ENCODE peak calls at places on chromosomes 1 and 21, in seven cellular contexts. One of them, this sample, is unnamed.

GRCh38 chr1:109801791-109802135 is 38.0 kb upstream of the EPS8L3 start:
- DNase-seq in stomach: no peak
- DNase-seq in tibial nerve: no peak
- DNase-seq in esophagus muscularis mucosa: no peak
- DNase-seq in transverse colon: peak; percentile 6
- DNase-seq in K562: no peak
- DNase-seq in A549: no peak
- DNase-seq in this sample: no peak

GRCh38 chr1:16174261-16174871 is 18.5 kb upstream of the EPHA2 start:
- DNase-seq in transverse colon: no peak
- DNase-seq in A549: no peak
- DNase-seq in stomach: no peak
- DNase-seq in tibial nerve: no peak
- DNase-seq in K562: no peak
- DNase-seq in esophagus muscularis mucosa: no peak
- DNase-seq in this sample: peak; percentile 44

GRCh38 chr1:39158330-39159086 is 46.0 kb upstream of the MACF1 start:
- DNase-seq in esophagus muscularis mucosa: no peak
- DNase-seq in K562: peak; percentile 76
- DNase-seq in tibial nerve: no peak
- DNase-seq in stomach: peak; percentile 85
- DNase-seq in transverse colon: peak; percentile 87
- DNase-seq in A549: peak; percentile 22
- DNase-seq in this sample: no peak

GRCh38 chr1:212101735-212102134 is 66.2 kb downstream of the DTL start:
- DNase-seq in tibial nerve: no peak
- DNase-seq in A549: no peak
- DNase-seq in transverse colon: no peak
- DNase-seq in esophagus muscularis mucosa: no peak
- DNase-seq in stomach: no peak
- DNase-seq in K562: no peak
- DNase-seq in this sample: no peak

GRCh38 chr1:214670098-214670497 is 67.1 kb downstream of the CENPF start:
- DNase-seq in transverse colon: no peak
- DNase-seq in esophagus muscularis mucosa: no peak
- DNase-seq in stomach: peak; percentile 33
- DNase-seq in tibial nerve: peak; percentile 81
- DNase-seq in A549: no peak
- DNase-seq in K562: no peak
- DNase-seq in this sample: peak; percentile 86

GRCh38 chr21:37855568-37856391 is 60.5 kb downstream of the KCNJ6 start:
- DNase-seq in K562: no peak
- DNase-seq in A549: no peak
- DNase-seq in tibial nerve: no peak
- DNase-seq in esophagus muscularis mucosa: no peak
- DNase-seq in stomach: no peak
- DNase-seq in transverse colon: no peak
- DNase-seq in this sample: no peak

GRCh38 chr1:225873281-225873850 is 8.8 kb downstream of the TMEM63A start:
- DNase-seq in transverse colon: no peak
- DNase-seq in A549: no peak
- DNase-seq in stomach: no peak
- DNase-seq in esophagus muscularis mucosa: no peak
- DNase-seq in tibial nerve: no peak
- DNase-seq in K562: no peak
- DNase-seq in this sample: no peak

GRCh38 chr1:2597441-2598328 is 11.1 kb downstream of the PRXL2B start:
- DNase-seq in esophagus muscularis mucosa: no peak
- DNase-seq in K562: no peak
- DNase-seq in stomach: no peak
- DNase-seq in tibial nerve: peak; percentile 1
- DNase-seq in A549: no peak
- DNase-seq in transverse colon: no peak
- DNase-seq in this sample: no peak

GRCh38 chr1:234730542-234731370 is 120.8 kb upstream of the IRF2BP2 start:
- DNase-seq in A549: no peak
- DNase-seq in stomach: no peak
- DNase-seq in tibial nerve: no peak
- DNase-seq in K562: peak; percentile 80
- DNase-seq in transverse colon: no peak
- DNase-seq in esophagus muscularis mucosa: no peak
- DNase-seq in this sample: no peak

GRCh38 chr1:39210649-39211048 is 6.2 kb downstream of the MACF1 start:
- DNase-seq in tibial nerve: no peak
- DNase-seq in esophagus muscularis mucosa: no peak
- DNase-seq in transverse colon: no peak
- DNase-seq in K562: no peak
- DNase-seq in A549: no peak
- DNase-seq in stomach: no peak
- DNase-seq in this sample: no peak

GRCh38 chr1:18299441-18300338 is 181.0 kb upstream of the KLHDC7A start:
- DNase-seq in stomach: peak; percentile 40
- DNase-seq in tibial nerve: no peak
- DNase-seq in A549: peak; percentile 47
- DNase-seq in K562: peak; percentile 73
- DNase-seq in transverse colon: no peak
- DNase-seq in esophagus muscularis mucosa: no peak
- DNase-seq in this sample: no peak

GRCh38 chr1:23559985-23560755 is 869 bp upstream of the ID3 start:
- DNase-seq in A549: no peak
- DNase-seq in K562: no peak
- DNase-seq in stomach: no peak
- DNase-seq in esophagus muscularis mucosa: no peak
- DNase-seq in transverse colon: no peak
- DNase-seq in tibial nerve: no peak
- DNase-seq in this sample: no peak

GRCh38 chr1:152107289-152107983 is 7.8 kb downstream of the TCHH start:
- DNase-seq in esophagus muscularis mucosa: no peak
- DNase-seq in transverse colon: no peak
- DNase-seq in K562: no peak
- DNase-seq in stomach: no peak
- DNase-seq in A549: peak; percentile 30
- DNase-seq in tibial nerve: no peak
- DNase-seq in this sample: no peak

GRCh38 chr1:8169364-8170058 is 143.4 kb upstream of the ERRFI1 start:
- DNase-seq in transverse colon: peak; percentile 67
- DNase-seq in tibial nerve: peak; percentile 35
- DNase-seq in K562: no peak
- DNase-seq in esophagus muscularis mucosa: no peak
- DNase-seq in stomach: peak; percentile 55
- DNase-seq in A549: peak; percentile 69
- DNase-seq in this sample: peak; percentile 76

GRCh38 chr1:15687446-15687845 is 3.3 kb downstream of the PLEKHM2 start:
- DNase-seq in transverse colon: no peak
- DNase-seq in esophagus muscularis mucosa: no peak
- DNase-seq in A549: no peak
- DNase-seq in tibial nerve: no peak
- DNase-seq in stomach: no peak
- DNase-seq in K562: no peak
- DNase-seq in this sample: no peak

GRCh38 chr1:21838359-21839157 is 26.5 kb downstream of the LDLRAD2 start:
- DNase-seq in tibial nerve: no peak
- DNase-seq in A549: no peak
- DNase-seq in transverse colon: no peak
- DNase-seq in K562: no peak
- DNase-seq in esophagus muscularis mucosa: no peak
- DNase-seq in stomach: no peak
- DNase-seq in this sample: no peak

GRCh38 chr1:21840981-21841380 is 28.9 kb downstream of the LDLRAD2 start:
- DNase-seq in K562: peak; percentile 40
- DNase-seq in esophagus muscularis mucosa: no peak
- DNase-seq in transverse colon: no peak
- DNase-seq in tibial nerve: no peak
- DNase-seq in A549: no peak
- DNase-seq in stomach: no peak
- DNase-seq in this sample: no peak

GRCh38 chr1:21837476-21837875 is 25.4 kb downstream of the LDLRAD2 start:
- DNase-seq in esophagus muscularis mucosa: no peak
- DNase-seq in transverse colon: no peak
- DNase-seq in tibial nerve: no peak
- DNase-seq in K562: no peak
- DNase-seq in A549: no peak
- DNase-seq in stomach: no peak
- DNase-seq in this sample: no peak

GRCh38 chr1:21841852-21842466 is 29.9 kb downstream of the LDLRAD2 start:
- DNase-seq in A549: no peak
- DNase-seq in tibial nerve: no peak
- DNase-seq in stomach: no peak
- DNase-seq in esophagus muscularis mucosa: no peak
- DNase-seq in K562: no peak
- DNase-seq in transverse colon: no peak
- DNase-seq in this sample: no peak

DNA sequence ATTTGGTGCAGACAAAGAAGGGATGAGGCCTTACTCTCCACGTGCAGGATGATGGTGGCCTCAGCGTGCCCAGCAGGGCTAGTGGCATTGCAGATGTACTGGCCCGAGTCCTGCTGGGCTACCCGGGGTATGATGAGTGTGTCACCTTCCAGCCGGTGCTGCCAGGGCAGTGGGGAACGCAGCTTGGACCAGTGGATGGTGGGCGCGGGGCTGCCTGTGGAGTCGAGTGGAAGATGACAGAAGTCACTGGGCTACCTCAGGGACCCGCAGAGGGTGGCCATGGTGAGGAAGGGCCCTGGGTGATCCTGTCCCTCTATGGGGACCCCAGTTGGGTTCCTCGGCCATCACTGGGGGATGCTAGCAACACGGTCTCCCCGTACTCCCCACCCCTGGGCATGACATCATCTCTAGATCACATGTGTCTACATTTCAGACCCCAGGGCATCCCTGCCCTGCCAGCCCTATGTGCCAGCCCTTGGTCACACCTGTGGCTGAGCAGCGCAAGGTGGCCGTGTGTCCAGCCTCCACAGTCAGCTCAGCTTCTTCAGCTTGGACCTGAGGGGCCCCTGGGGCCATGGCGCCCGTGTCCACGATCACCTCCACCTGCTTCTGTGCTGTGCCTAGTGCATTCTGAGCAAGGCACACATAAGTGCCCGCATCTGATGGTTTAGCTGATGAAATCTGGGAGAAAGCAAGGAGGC is 27.4 kb downstream of the LDLRAD2 start:
- DNase-seq in tibial nerve: no peak
- DNase-seq in A549: no peak
- DNase-seq in stomach: no peak
- DNase-seq in transverse colon: no peak
- DNase-seq in esophagus muscularis mucosa: no peak
- DNase-seq in K562: no peak
- DNase-seq in this sample: no peak
- TF ChIP-seq POLR2A in tibial nerve: no peak
- TF ChIP-seq POLR2A in A549: no peak
- TF ChIP-seq POLR2A in stomach: no peak
- TF ChIP-seq POLR2A in transverse colon: no peak
- TF ChIP-seq POLR2A in esophagus muscularis mucosa: no peak
- TF ChIP-seq POLR2A in K562: no peak
- TF ChIP-seq POLR2A in this sample: no peak

DNA sequence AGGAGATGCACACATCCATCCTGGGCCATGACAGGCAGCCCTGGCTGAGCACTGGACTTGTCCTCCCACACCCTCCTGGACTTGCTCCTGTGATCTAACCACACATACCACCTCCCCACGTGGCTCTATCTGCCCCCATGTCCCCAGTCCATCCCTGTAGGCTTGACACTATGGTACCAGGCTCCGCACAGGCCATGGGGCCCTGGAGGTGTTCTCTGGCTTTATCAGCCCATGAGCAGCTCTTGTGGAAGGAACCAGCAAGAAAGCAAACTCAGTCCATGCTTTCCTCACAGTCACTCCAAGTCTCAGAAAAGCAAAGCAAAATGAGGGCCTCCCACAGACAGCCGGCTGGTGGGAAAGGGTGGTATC is 61.6 kb downstream of the CD46 start:
- DNase-seq in K562: no peak
- DNase-seq in stomach: no peak
- DNase-seq in transverse colon: no peak
- DNase-seq in A549: no peak
- DNase-seq in esophagus muscularis mucosa: peak; percentile 87
- DNase-seq in tibial nerve: no peak
- DNase-seq in this sample: no peak
- TF ChIP-seq EP300 in K562: no peak
- TF ChIP-seq EP300 in stomach: no peak
- TF ChIP-seq EP300 in transverse colon: no peak
- TF ChIP-seq EP300 in A549: no peak
- TF ChIP-seq EP300 in esophagus muscularis mucosa: no peak
- TF ChIP-seq EP300 in tibial nerve: no peak
- TF ChIP-seq EP300 in this sample: no peak

GRCh38 chr1:1157426-1157913 is 16.2 kb upstream of the TTLL10 start:
- DNase-seq in esophagus muscularis mucosa: no peak
- DNase-seq in tibial nerve: peak; percentile 70
- DNase-seq in transverse colon: peak; percentile 93
- DNase-seq in K562: peak; percentile 97
- DNase-seq in A549: peak; percentile 75
- DNase-seq in stomach: peak; percentile 92
- DNase-seq in this sample: peak; percentile 74
- TF ChIP-seq POLR2A in esophagus muscularis mucosa: no peak
- TF ChIP-seq POLR2A in tibial nerve: no peak
- TF ChIP-seq POLR2A in transverse colon: peak; percentile 92
- TF ChIP-seq POLR2A in K562: peak; percentile 88
- TF ChIP-seq POLR2A in A549: peak; percentile 31
- TF ChIP-seq POLR2A in stomach: no peak
- TF ChIP-seq POLR2A in this sample: no peak

GRCh38 chr1:169132512-169133227 is 26.2 kb downstream of the ATP1B1 start:
- DNase-seq in A549: no peak
- DNase-seq in stomach: no peak
- DNase-seq in transverse colon: no peak
- DNase-seq in esophagus muscularis mucosa: no peak
- DNase-seq in K562: no peak
- DNase-seq in tibial nerve: no peak
- DNase-seq in this sample: no peak

GRCh38 chr1:169128565-169128964 is 22.1 kb downstream of the ATP1B1 start:
- DNase-seq in A549: no peak
- DNase-seq in stomach: no peak
- DNase-seq in K562: no peak
- DNase-seq in tibial nerve: no peak
- DNase-seq in transverse colon: no peak
- DNase-seq in esophagus muscularis mucosa: no peak
- DNase-seq in this sample: no peak

GRCh38 chr1:169133228-169133576 is 26.7 kb downstream of the ATP1B1 start:
- DNase-seq in A549: no peak
- DNase-seq in transverse colon: no peak
- DNase-seq in stomach: no peak
- DNase-seq in tibial nerve: no peak
- DNase-seq in K562: no peak
- DNase-seq in esophagus muscularis mucosa: no peak
- DNase-seq in this sample: no peak

GRCh38 chr1:169129109-169129789 is 22.8 kb downstream of the ATP1B1 start:
- DNase-seq in stomach: no peak
- DNase-seq in K562: no peak
- DNase-seq in transverse colon: no peak
- DNase-seq in A549: no peak
- DNase-seq in esophagus muscularis mucosa: no peak
- DNase-seq in tibial nerve: no peak
- DNase-seq in this sample: no peak

DNA sequence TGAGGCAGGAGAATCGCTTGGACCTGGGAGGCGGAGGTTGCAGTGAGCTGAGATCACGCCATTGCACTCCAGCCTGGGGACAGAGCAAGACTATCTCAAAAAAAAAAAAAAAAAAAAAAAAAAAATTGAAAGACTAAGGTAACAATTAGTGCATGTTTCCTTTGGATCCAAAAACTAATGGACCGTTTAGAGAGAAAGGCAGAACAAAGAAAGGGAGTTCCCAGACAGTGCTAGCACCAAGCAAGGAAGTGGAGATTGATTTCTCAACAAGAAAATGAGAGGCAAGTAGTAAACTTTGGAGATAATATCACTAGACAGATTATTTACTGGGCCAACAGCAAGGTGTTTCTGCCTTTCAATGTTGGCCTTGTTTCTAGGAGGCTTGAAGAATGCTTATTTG is 24.2 kb downstream of the ATP1B1 start:
- DNase-seq in stomach: no peak
- DNase-seq in A549: no peak
- DNase-seq in tibial nerve: no peak
- DNase-seq in esophagus muscularis mucosa: no peak
- DNase-seq in K562: no peak
- DNase-seq in transverse colon: no peak
- DNase-seq in this sample: no peak
- TF ChIP-seq EP300 in stomach: no peak
- TF ChIP-seq EP300 in A549: no peak
- TF ChIP-seq EP300 in tibial nerve: no peak
- TF ChIP-seq EP300 in esophagus muscularis mucosa: no peak
- TF ChIP-seq EP300 in K562: no peak
- TF ChIP-seq EP300 in transverse colon: no peak
- TF ChIP-seq EP300 in this sample: no peak

This sample was measured in ovary.